ENCODE peak calls at places on chromosome 15, in five cellular contexts. W, X, H, R and B are unnamed samples.
A peak's percentile ranks its signal among the peaks of the same experiment; 100 is the strongest.

GRCh38 chr15:69469467-69470191 is 17.0 kb downstream of the RPLP1 start:
- DNase-seq in W (no peak), X (no peak), H (peak; percentile 31), R (no peak), B (no peak)

GRCh38 chr15:70561885-70562284 is 201.5 kb downstream of the UACA start:
- DNase-seq in W (no peak), X (no peak), H (no peak), R (no peak), B (no peak)

GRCh38 chr15:42146551-42147430 is 9.6 kb downstream of the PLA2G4F start:
- DNase-seq in W (no peak), X (no peak), H (no peak), R (no peak), B (no peak)

GRCh38 chr15:58355352-58355964 is 76.3 kb upstream of the LIPC start:
- DNase-seq in W (no peak), X (no peak), H (no peak), R (no peak), B (peak; percentile 44)

GRCh38 chr15:52790166-52790708 is at the start of gene ONECUT1:
- DNase-seq in W (peak; percentile 42), X (peak; percentile 82), H (no peak), R (peak; percentile 79), B (peak; percentile 65)

GRCh38 chr15:88564741-88565140 is 18.3 kb upstream of the DET1 start:
- DNase-seq in W (no peak), X (no peak), H (no peak), R (no peak), B (no peak)

GRCh38 chr15:64747578-64747977 is 27.8 kb downstream of the RBPMS2 start:
- DNase-seq in W (no peak), X (no peak), H (no peak), R (no peak), B (no peak)

GRCh38 chr15:68733666-68734065 is 87.0 kb downstream of the ANP32A start:
- DNase-seq in W (no peak), X (no peak), H (no peak), R (no peak), B (no peak)

GRCh38 chr15:52247032-52247431 is 48.6 kb downstream of the MYO5C start:
- DNase-seq in W (no peak), X (no peak), H (peak; percentile 45), R (no peak), B (no peak)

GRCh38 chr15:58528197-58528870 is 96.5 kb downstream of the LIPC start:
- DNase-seq in W (no peak), X (no peak), H (peak; percentile 12), R (peak; percentile 63), B (no peak)

GRCh38 chr15:70339551-70340517 is 242.1 kb upstream of the TLE3 start:
- DNase-seq in W (no peak), X (no peak), H (peak; percentile 45), R (no peak), B (no peak)

GRCh38 chr15:101194246-101195138 is 57.4 kb downstream of the CHSY1 start:
- DNase-seq in W (no peak), X (no peak), H (no peak), R (no peak), B (no peak)

DNA sequence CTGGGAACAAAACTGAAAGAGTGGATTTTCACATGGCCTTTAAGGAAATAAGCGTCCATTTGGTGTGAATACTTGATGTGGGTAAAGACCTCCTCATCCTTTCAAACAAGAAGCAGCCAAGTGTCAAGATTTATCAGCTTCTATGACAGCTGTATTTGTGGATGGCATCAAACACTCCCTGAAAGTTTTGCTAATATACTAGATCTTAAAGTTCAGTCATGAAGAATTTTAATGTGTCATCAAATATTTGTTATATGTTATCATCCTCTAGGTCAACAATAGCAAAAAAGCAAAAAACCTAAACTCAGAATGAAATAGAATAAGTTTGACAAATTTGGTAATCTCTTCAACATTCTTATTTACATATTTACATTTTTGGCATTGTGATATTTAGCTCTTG is 29.1 kb upstream of the LYSMD4 start:
- DNase-seq in W (no peak), X (no peak), H (no peak), R (no peak), B (no peak)
- H3K4me3 ChIP-seq in W (no peak overlapping the region), X (no peak overlapping the region), H (no peak overlapping the region), R (no peak overlapping the region), B (no peak overlapping the region)

GRCh38 chr15:38859574-38859973 is 295.0 kb upstream of the RASGRP1 start:
- DNase-seq in W (no peak), X (no peak), H (no peak), R (no peak), B (no peak)

GRCh38 chr15:38854506-38854905 is 289.9 kb upstream of the RASGRP1 start:
- DNase-seq in W (no peak), X (no peak), H (no peak), R (no peak), B (no peak)

GRCh38 chr15:38857814-38858213 is 293.2 kb upstream of the RASGRP1 start:
- DNase-seq in W (no peak), X (no peak), H (no peak), R (no peak), B (no peak)

DNA sequence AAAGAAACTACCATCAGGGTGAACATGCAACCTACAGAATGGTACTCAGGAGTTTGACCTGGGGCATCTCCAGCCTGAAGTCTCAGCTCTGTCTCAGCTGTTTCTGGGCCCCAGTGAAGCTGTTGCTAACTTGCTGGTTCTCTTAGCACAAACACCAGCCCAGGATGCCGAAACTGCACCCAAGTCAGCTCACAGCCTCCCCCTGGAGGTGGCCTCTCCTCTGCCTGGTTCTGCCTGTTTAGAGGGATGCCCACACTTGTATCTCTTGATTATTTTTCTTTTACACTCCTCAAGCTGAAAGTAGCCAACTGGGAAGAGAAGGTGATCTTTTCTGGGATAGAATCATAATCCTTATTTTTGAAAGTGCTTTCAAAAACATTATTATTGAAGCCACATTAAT is 289.0 kb upstream of the RASGRP1 start:
- DNase-seq in W (no peak), X (no peak), H (peak; percentile 57), R (no peak), B (peak; percentile 61)
- TF ChIP-seq CTCF in W (peak; percentile 18), X (no peak), H (peak; percentile 77), R (no peak), B (peak; percentile 63)

GRCh38 chr15:71706461-71707229 is 103.7 kb upstream of the NR2E3 start:
- DNase-seq in W (no peak), X (no peak), H (no peak), R (no peak), B (no peak)
- H3K4me3 ChIP-seq in W (no peak overlapping the region), X (no peak overlapping the region), H (no peak overlapping the region), R (no peak overlapping the region), B (no peak overlapping the region)

DNA sequence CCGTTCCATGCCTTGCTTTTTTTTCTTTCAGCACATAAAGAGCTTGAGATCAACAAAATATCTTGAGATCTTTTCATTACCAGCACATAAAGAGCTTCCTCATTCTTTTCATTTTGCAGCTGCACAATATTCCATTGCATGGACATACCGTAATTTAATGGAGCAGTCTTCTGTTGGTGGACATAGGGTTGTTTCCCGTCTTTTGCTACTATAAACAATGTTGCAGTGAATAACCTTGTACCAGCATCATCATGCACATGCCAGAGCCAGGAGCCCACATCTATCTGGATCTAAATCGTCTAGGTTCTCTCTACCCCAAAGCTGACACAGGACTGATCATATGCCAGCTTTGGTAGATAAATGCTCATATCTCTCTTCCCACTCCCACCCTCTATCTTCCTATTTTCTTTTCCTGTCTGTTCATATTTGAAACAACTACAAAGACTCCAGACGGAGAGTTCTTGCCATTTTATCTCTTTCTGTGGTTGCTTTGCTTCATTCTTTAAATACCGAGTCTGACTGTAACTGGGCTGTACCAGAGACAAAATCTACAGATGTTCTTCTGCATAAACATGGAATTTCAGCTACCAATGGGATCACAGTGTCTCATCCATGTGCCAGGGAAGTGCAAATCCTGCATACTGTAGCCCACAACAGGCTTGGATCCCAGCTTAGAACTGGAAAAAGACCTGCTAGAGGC is 47.1 kb upstream of the AKAP13 start:
- DNase-seq in W (no peak), X (no peak), H (peak; percentile 87), R (no peak), B (no peak)
- TF ChIP-seq CTCF in W (no peak), X (no peak), H (peak; percentile 2), R (no peak), B (no peak)

GRCh38 chr15:62164500-62165028 is 521 bp downstream of the C2CD4B start:
- DNase-seq in W (peak; percentile 14), X (no peak), H (no peak), R (peak; percentile 12), B (peak; percentile 1)
- H3K4me3 ChIP-seq in W (peak overlapping the region; percentile 70), X (peak overlapping the region; percentile 41), H (peak overlapping the region; percentile 16), R (peak overlapping the region; percentile 59), B (no peak overlapping the region)

GRCh38 chr15:92820233-92821021 is 79.7 kb upstream of the CHD2 start:
- DNase-seq in W (peak; percentile 91), X (peak; percentile 92), H (peak; percentile 86), R (peak; percentile 97), B (peak; percentile 90)
- TF ChIP-seq CTCF in W (no peak), X (no peak), H (no peak), R (no peak), B (no peak)